ENCODE peak calls at places on chromosomes 13 and 19, in four cellular contexts. F is cardiac fibroblast, J is M059J, W is GM20000. T is an unnamed sample.

GRCh38 chr19:51367565-51368365 is 1.0 kb downstream of the CLDND2 start:
- DNase-seq in F (peak; percentile 99), J (peak; percentile 97), W (peak; percentile 98), T (peak; percentile 99)

GRCh38 chr13:106382569-106382968 is 152.9 kb downstream of the EFNB2 start:
- DNase-seq in F (no peak), J (no peak), W (no peak), T (no peak)

GRCh38 chr13:44174769-44175425 is 198.7 kb upstream of the SERP2 start:
- DNase-seq in F (peak; percentile 72), J (peak; percentile 64), W (no peak), T (no peak)

GRCh38 chr13:44218501-44219240 is 155.0 kb upstream of the SERP2 start:
- DNase-seq in F (peak; percentile 66), J (no peak), W (no peak), T (no peak)

GRCh38 chr19:45772130-45772880 is 3.3 kb upstream of the SIX5 start:
- DNase-seq in F (no peak), J (peak; percentile 29), W (no peak), T (no peak)

GRCh38 chr19:57708641-57709354 is at the start of gene ZNF154:
- DNase-seq in F (peak; percentile 68), J (no peak), W (peak; percentile 71), T (peak; percentile 68)

GRCh38 chr13:51920786-51921185 is 59.0 kb downstream of the CCDC70 start:
- DNase-seq in F (no peak), J (no peak), W (no peak), T (no peak)

GRCh38 chr13:48318714-48319457 is 15.3 kb downstream of the RB1 start:
- DNase-seq in F (no peak), J (no peak), W (no peak), T (no peak)

GRCh38 chr13:54945978-54946377 is 1917.4 kb downstream of the OLFM4 start:
- DNase-seq in F (no peak), J (no peak), W (no peak), T (no peak)

GRCh38 chr13:27338816-27339215 is 68.2 kb downstream of the RASL11A start:
- DNase-seq in F (no peak), J (no peak), W (peak; percentile 24), T (no peak)

GRCh38 chr19:13078897-13079541 is 23.6 kb downstream of the LYL1 start:
- DNase-seq in F (no peak), J (peak; percentile 16), W (no peak), T (no peak)

GRCh38 chr19:6718111-6718740 is 2.2 kb downstream of the C3 start:
- DNase-seq in F (no peak), J (no peak), W (no peak), T (no peak)

GRCh38 chr19:35436477-35437141 is 11.4 kb upstream of the FFAR2 start:
- DNase-seq in F (peak; percentile 27), J (peak; percentile 65), W (peak; percentile 34), T (no peak)

GRCh38 chr19:55406869-55407624 is 541 bp downstream of the UBE2S start:
- DNase-seq in F (peak; percentile 43), J (peak; percentile 33), W (peak; percentile 66), T (no peak)

GRCh38 chr13:72166102-72166660 is 299.2 kb upstream of the DACH1 start:
- DNase-seq in F (peak; percentile 13), J (peak; percentile 28), W (no peak), T (no peak)

GRCh38 chr19:39671739-39672363 is 16.1 kb downstream of the LGALS16 start:
- DNase-seq in F (peak; percentile 75), J (peak; percentile 57), W (peak; percentile 58), T (peak; percentile 25)

GRCh38 chr19:48595171-48595570 is 11.4 kb upstream of the SPACA4 start:
- DNase-seq in F (no peak), J (no peak), W (no peak), T (no peak)

T was measured in stimulated activated naive B cell treated with anti-CD40 and anti-IgM and Interleukin-4, amounts not matched to agents 10 μg/mL and 1 μg/mL and 100 μg/mL, for 72 hours.